ENCODE peak calls at places on chromosomes 6 and 20, in five cellular contexts. Z is GM20000; U is PC-3; M is K562; K is activated CD8-positive, alpha-beta memory T cell treated with anti-CD3 and anti-CD28 coated beads for 4 hours. P is an unnamed sample.
A peak's percentile ranks its signal among the peaks of the same experiment; 100 is the strongest.

GRCh38 chr6:167799033-167799933 is 27.4 kb upstream of the AFDN start:
- DNase-seq in M (no peak), U (no peak), Z (no peak), K (no peak), P (no peak)

GRCh38 chr20:36461600-36462439 is 79.5 kb upstream of the MYL9 start:
- DNase-seq in U (peak; percentile 38), K (peak; percentile 7), Z (no peak), M (peak; percentile 65), P (no peak)

GRCh38 chr6:54598787-54599309 is 247.7 kb upstream of the FAM83B start:
- DNase-seq in Z (no peak), M (no peak), U (peak; percentile 56), K (no peak), P (peak; percentile 45)

GRCh38 chr20:60430516-60431001 is 472.3 kb downstream of the CDH26 start:
- DNase-seq in M (no peak), Z (no peak), K (no peak), U (no peak), P (no peak)

GRCh38 chr6:151807513-151808330 is at the start of gene ESR1:
- DNase-seq in K (no peak), M (no peak), U (peak; percentile 46), Z (peak; percentile 35), P (peak; percentile 25)

GRCh38 chr6:35638679-35639078 is 50.0 kb downstream of the FKBP5 start:
- DNase-seq in U (no peak), K (no peak), M (no peak), Z (no peak), P (no peak)

GRCh38 chr6:124679392-124679791 is 282.8 kb upstream of the RNF217 start:
- DNase-seq in Z (no peak), K (no peak), U (no peak), M (no peak), P (peak; percentile 66)

GRCh38 chr6:53639520-53639919 is 26.0 kb downstream of the KLHL31 start:
- DNase-seq in U (no peak), K (no peak), M (no peak), Z (no peak), P (no peak)

GRCh38 chr6:107124934-107125348 is 9.6 kb upstream of the BEND3 start:
- DNase-seq in K (no peak), Z (no peak), M (no peak), U (no peak), P (no peak)

GRCh38 chr6:166244353-166245045 is 63.7 kb downstream of the PRR18 start:
- DNase-seq in M (no peak), U (no peak), Z (peak; percentile 75), K (no peak), P (no peak)

P was measured in bronchial epithelial cell.